ENCODE peak calls at places on chromosomes 6 and 20, in five cellular contexts. H is SK-N-SH, C is GM12892, S is K562, Q is HepG2. U is an unnamed sample.

GRCh38 chr6:112626468-112627082 is 279.4 kb downstream of the RFPL4B start:
- DNase-seq in Q (peak; percentile 10), S (no peak), H (no peak), C (no peak), U (no peak)

GRCh38 chr6:33577718-33578117 is 2.4 kb downstream of the BAK1 start:
- DNase-seq in C (no peak), Q (no peak), S (no peak), H (no peak), U (no peak)

GRCh38 chr6:144574796-144575195 is 289.7 kb downstream of the UTRN start:
- DNase-seq in Q (no peak), S (no peak), C (no peak), H (no peak), U (no peak)

GRCh38 chr6:128131566-128131965 is 230.7 kb upstream of the THEMIS start:
- DNase-seq in C (no peak), S (no peak), H (no peak), Q (no peak), U (no peak)

GRCh38 chr20:25250508-25250907 is 2.6 kb downstream of the PYGB start:
- DNase-seq in C (no peak), S (no peak), H (no peak), Q (no peak), U (no peak)

GRCh38 chr6:109318328-109318876 is 63.9 kb downstream of the CD164 start:
- DNase-seq in H (no peak), Q (peak; percentile 78), S (no peak), C (no peak), U (no peak)

GRCh38 chr6:36727491-36728021 is 29.9 kb downstream of the RAB44 start:
- DNase-seq in H (no peak), C (no peak), S (no peak), Q (no peak), U (no peak)

GRCh38 chr6:148973809-148974208 is 227.0 kb downstream of the UST start:
- DNase-seq in Q (no peak), C (no peak), H (peak; percentile 27), S (no peak), U (no peak)

GRCh38 chr6:111080713-111081112 is 6.6 kb upstream of the SLC16A10 start:
- DNase-seq in Q (no peak), H (no peak), S (no peak), C (no peak), U (no peak)

GRCh38 chr20:21548390-21549035 is 34.6 kb upstream of the NKX2-2 start:
- DNase-seq in Q (no peak), S (no peak), C (no peak), H (no peak), U (no peak)

GRCh38 chr6:160128125-160128683 is 6.6 kb downstream of the SLC22A1 start:
- DNase-seq in C (no peak), S (no peak), H (no peak), Q (no peak), U (no peak)

GRCh38 chr6:2516059-2516458 is 234.7 kb downstream of the MYLK4 start:
- DNase-seq in H (no peak), C (no peak), Q (no peak), S (no peak), U (no peak)

GRCh38 chr20:37911838-37912273 is 8.9 kb downstream of the VSTM2L start:
- DNase-seq in Q (no peak), C (peak; percentile 51), S (peak; percentile 55), H (peak; percentile 80), U (no peak)

GRCh38 chr20:31908424-31908823 is 38.0 kb downstream of the TTLL9 start:
- DNase-seq in H (no peak), Q (no peak), S (no peak), C (no peak), U (no peak)

GRCh38 chr6:83417880-83418663 is 12.8 kb downstream of the ME1 start:
- DNase-seq in Q (peak; percentile 27), H (peak; percentile 36), C (no peak), S (peak; percentile 20), U (no peak)

GRCh38 chr20:25539742-25540201 is 45.6 kb downstream of the NINL start:
- DNase-seq in H (no peak), Q (no peak), S (no peak), C (peak; percentile 33), U (no peak)

GRCh38 chr20:3804781-3805180 is 8.7 kb downstream of the CDC25B start:
- DNase-seq in Q (no peak), S (no peak), C (no peak), H (no peak), U (no peak)

GRCh38 chr6:137744877-137745276 is 122.2 kb upstream of the TNFAIP3 start:
- DNase-seq in C (peak; percentile 10), S (no peak), Q (no peak), H (no peak), U (no peak)

GRCh38 chr20:4722571-4722970 is 862 bp downstream of the PRND start:
- DNase-seq in S (no peak), Q (no peak), H (no peak), C (no peak), U (no peak)

GRCh38 chr6:30726506-30727413 is 6.6 kb downstream of the TUBB start:
- DNase-seq in C (no peak), H (no peak), S (no peak), Q (no peak), U (no peak)

GRCh38 chr6:30725713-30726505 is 5.8 kb downstream of the TUBB start:
- DNase-seq in S (no peak), H (peak; percentile 41), C (no peak), Q (no peak), U (no peak)

GRCh38 chr6:30727920-30728605 is 7.9 kb downstream of the TUBB start:
- DNase-seq in S (no peak), Q (no peak), H (peak; percentile 36), C (no peak), U (no peak)

GRCh38 chr6:30732237-30732943 is 10.1 kb downstream of the FLOT1 start:
- DNase-seq in S (no peak), Q (no peak), H (no peak), C (no peak), U (no peak)

DNA sequence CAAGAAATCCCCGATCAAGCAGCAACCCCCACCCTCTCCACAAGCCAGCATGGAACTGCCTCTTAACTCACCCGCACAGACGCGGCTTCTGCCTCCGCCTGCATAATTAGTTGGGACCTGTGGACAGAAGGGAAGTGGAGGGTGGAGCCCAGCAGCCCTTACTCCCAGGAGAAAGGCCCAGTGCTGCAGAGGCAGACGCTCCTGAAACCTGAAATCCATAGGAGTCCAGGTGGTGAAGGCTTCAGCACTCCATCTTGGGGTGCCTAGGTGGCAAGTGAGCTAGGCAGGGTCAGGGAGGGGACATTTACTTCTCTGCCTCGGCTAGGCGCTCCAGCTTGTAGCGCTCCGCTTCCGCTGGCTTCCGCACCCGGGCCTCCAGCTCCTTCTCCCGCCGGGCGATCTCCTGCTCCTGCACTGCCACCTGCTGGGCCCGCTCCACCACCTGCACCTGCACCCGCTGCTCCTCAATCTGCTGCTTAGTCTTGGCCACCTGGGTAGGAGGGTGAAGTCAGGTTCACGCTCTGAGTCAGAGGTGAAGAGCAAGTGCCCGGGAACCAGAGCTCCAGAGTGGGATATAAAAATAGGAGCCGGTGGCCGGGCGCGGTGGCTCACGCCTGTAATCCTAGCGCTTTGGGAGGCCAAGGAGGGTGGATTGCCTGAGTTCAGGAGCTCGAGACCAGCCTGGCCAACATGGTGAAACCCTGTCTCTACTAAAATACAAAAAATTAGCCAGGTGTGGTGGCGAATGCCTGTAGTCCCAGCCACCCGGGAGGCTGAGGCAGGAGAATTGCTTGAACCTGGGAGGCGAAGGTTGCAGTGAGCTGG is 10.7 kb downstream of the TUBB start:
- DNase-seq in Q (peak; percentile 67), S (peak; percentile 83), C (peak; percentile 80), H (peak; percentile 77), U (peak; percentile 60)
- TF ChIP-seq POLR2AphosphoS5 in Q (no peak), S (no peak), C (no peak), H (no peak), U (no peak)

GRCh38 chr6:28771401-28772267 is 152.2 kb downstream of the TRIM27 start:
- DNase-seq in C (no peak), H (no peak), S (peak; percentile 61), Q (no peak), U (no peak)
- TF ChIP-seq TAF1 in C (no peak), H (no peak), S (no peak), Q (no peak), U (no peak)

GRCh38 chr6:158231551-158232444 is 63.6 kb downstream of the GTF2H5 start:
- DNase-seq in Q (peak; percentile 74), S (peak; percentile 97), C (peak; percentile 84), H (peak; percentile 97), U (peak; percentile 92)
- TF ChIP-seq POLR2AphosphoS5 in Q (peak; percentile 28), S (peak; percentile 48), C (no peak), H (no peak), U (no peak)

DNA sequence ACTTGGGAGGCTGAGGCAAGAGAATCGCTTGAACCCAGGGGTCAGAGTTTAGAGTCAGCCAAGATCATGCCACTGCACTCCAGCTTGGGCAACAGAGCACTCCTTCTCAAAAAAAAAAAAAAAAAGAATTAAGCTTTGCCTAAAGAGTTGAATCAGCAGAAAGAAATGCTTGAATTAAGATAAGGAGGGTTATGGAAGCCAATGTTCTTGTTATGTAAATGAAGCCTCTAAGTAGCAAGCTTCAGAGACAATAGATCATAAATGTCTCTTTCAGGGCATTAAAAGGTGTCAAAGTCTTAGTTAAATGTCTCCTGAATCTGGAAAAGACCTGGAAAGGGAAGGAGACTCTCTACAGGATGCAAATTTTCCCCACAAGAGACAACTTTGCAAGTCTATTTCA is 69.7 kb upstream of the FAM83B start:
- DNase-seq in Q (no peak), C (no peak), H (no peak), S (no peak), U (no peak)
- TF ChIP-seq TAF1 in Q (no peak), C (no peak), H (no peak), S (no peak), U (no peak)

DNA sequence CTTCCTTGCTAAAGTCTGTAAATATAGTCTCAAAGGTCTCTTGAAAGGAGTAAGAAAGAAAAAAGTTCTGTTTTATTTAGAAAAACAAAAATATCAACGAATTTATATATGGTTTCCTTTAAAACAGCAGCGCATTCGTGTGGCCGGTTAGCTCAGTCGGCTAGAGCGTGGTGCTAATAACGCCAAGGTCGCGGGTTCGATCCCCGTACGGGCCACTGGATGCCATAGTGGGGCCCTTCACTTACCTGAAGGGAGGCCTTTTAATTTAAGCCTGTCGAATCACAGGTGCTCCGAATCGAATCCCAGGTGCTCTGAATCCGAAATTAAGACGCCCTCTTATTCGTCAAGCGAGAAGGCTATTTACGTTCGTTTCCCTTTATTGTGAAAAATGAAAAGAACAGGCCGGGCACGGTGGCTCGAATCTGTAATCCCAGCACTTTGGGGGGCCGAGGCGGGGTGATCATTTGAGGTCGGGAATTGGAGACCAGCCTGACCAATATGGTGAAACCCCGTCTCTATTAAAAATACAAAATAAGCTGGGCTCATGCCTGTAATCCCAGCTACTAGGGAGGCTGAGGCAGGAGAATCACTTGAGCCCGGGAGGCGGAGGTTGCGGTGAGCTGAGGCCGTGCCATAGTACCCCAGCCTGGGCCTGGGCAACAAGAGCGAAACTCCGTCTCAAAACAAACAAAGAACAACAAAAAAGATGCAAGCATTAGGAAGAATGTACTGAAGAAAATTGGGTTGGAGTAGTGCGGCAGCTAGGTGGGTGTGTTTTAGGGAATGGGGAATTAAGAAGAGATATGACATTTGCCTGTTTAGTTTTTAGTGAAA is 195.8 kb upstream of the ZNF184 start:
- DNase-seq in Q (peak; percentile 66), H (peak; percentile 44), C (no peak), S (peak; percentile 80), U (no peak)
- TF ChIP-seq POLR2AphosphoS5 in Q (no peak), H (no peak), C (no peak), S (no peak), U (no peak)